ENCODE peak calls at places on chromosomes 5 and 9, in four cellular contexts. N, K, E and A are unnamed samples.
A peak's percentile ranks its signal among the peaks of the same experiment; 100 is the strongest.

GRCh38 chr5:61019642-61020041 is 74.6 kb downstream of the NDUFAF2 start:
- DNase-seq in N (no peak), E (no peak), K (no peak), A (no peak)

GRCh38 chr9:27865031-27865438 is 291.8 kb upstream of the C9orf72 start:
- DNase-seq in N (no peak), K (no peak), E (no peak), A (no peak)

GRCh38 chr5:154202379-154203260 is 12.1 kb downstream of the GALNT10 start:
- DNase-seq in K (no peak), N (peak; percentile 65), E (no peak), A (peak; percentile 25)

GRCh38 chr5:10988637-10989036 is 227.6 kb upstream of the DAP start:
- DNase-seq in K (no peak), N (no peak), E (no peak), A (no peak)

GRCh38 chr5:1933364-1934055 is 50.8 kb upstream of the IRX4 start:
- DNase-seq in K (no peak), N (no peak), E (no peak), A (no peak)

GRCh38 chr9:88173378-88173999 is 35.2 kb upstream of the SPATA31C2 start:
- DNase-seq in E (no peak), N (peak; percentile 43), K (peak; percentile 80), A (peak; percentile 93)

GRCh38 chr9:116165912-116166311 is 12.3 kb downstream of the PAPPA start:
- DNase-seq in E (no peak), K (no peak), N (no peak), A (no peak)

GRCh38 chr9:79020266-79020665 is 551.5 kb upstream of the TLE4 start:
- DNase-seq in N (no peak), E (no peak), K (no peak), A (no peak)

DNA sequence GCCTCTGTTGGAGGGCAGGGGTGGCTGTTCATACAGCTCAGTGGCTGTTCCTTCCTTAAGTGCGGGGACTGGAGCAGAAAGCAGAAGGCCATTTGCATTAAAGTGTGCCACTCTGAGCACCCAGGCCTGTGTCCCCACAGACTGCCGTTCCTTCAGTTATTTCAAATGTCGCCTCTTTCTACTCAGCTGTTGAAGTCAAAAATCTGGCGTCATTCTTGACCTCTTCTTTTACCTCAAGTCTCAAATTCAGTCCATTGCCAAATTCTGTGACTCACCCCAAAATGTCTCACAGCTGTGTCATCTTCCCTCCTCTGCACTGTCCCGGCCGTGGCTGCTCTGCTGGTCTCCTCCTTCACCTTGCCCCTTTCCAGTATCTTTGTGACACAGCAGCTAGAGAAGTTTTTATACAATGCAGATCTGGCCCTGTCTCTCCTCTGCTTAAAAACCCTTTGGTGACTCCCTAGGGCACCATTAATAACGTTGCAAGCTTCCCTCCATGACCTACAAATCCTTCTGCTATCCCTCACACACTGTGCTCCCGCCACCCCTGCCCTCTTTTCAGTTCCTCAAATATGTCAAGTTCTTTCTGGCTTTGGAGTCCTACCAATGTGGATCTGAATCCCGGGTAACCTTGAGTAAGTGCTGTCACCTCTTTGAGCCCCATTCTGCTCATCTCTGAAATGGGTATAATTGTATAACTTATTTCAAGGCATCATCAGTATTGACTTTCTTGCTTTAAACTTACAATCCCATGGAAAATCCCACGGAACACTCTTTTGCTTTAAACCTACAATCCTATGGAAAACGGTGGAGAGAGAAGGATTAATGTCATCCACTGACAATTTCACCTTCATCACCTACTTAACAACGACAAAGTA is 98.3 kb upstream of the BOD1 start:
- DNase-seq in K (no peak), E (no peak), N (peak; percentile 37), A (no peak)
- TF ChIP-seq JUNB in K (no peak), E (no peak), N (no peak), A (no peak)

DNA sequence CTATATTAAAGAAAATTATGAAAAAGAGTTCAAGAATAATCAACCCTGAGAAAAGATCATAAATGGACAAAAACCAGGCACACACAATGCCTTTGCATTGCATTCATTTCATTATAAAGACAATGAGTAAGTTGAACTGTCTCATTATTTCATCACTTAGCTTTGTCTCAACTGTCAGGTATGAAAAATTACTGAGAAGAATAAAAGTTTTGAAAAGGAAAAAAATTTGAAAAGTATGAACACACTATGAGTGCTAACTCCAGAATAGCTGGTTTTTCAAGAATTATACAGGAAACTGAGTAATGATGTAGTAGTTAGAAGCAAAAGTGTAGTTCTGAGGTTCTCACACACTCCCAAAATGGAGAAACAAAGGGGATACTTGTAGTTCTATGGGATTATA is 16.3 kb upstream of the ANXA1 start:
- DNase-seq in N (no peak), K (no peak), E (no peak), A (no peak)
- TF ChIP-seq REST in N (no peak), K (no peak), E (no peak), A (no peak)

DNA sequence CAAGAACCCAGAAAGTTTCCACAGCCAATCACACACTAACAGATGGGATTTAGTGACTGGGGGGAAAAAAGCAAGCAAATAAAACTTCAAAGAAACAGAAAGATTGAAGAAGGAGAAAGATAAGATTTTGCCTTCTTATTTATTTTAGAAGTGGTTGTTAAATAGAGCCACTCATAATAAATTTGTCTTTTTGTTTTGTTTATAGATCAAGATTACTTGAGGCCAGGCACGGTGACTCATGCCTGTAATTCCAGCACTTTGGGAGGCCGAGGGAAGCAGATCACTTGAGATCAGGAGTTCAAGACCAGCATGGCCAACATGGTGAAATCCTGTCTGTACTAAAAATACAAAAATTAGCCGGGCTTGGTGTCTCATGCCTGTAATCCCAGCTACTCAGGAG is 94.9 kb upstream of the RANBP3L start:
- DNase-seq in E (no peak), N (no peak), K (peak; percentile 35), A (no peak)
- TF ChIP-seq POLR2AphosphoS5 in E (no peak), N (no peak), K (no peak), A (no peak)

GRCh38 chr9:111928342-111928720 is 31.7 kb downstream of the UGCG start:
- DNase-seq in N (no peak), E (no peak), K (no peak), A (no peak)
- TF ChIP-seq JUNB in N (no peak), E (no peak), K (no peak), A (no peak)

GRCh38 chr9:130043654-130044623 is 950 bp upstream of the FNBP1 start:
- DNase-seq in K (peak; percentile 83), N (peak; percentile 58), E (no peak), A (peak; percentile 62)
- TF ChIP-seq REST in K (no peak), N (no peak), E (no peak), A (no peak)

DNA sequence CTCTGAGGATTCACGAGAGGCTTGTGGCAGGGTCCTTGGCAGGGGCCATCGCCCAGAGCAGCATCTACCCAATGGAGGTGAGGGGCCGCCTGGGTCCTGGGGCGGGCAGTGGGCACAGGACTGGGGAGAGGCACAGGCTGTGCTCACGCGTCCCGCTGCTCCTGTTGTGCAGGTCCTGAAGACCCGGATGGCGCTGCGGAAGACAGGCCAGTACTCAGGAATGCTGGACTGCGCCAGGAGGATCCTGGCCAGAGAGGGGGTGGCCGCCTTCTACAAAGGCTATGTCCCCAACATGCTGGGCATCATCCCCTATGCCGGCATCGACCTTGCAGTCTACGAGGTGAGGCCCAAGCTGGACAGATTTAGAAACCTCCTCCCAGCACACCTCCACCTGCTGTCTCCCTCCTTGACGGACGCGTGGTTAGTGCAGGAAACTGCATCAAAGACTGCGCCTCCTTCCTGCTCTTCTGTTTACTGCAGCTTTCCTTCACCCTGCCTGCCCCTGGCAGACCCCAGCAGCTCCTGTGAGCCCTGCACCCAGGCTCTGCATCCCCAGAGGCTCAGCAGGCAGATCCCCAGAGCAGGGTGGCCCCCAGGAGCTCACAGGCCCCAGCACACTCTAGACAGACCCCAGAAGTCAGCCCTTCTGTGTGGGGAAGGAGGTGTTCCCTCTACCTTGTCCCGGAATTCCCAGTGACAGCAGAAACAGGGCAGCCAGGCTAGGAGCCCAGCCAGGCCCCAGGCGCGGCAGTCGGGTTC is 21.2 kb downstream of the PTGES2 start:
- DNase-seq in E (no peak), K (no peak), N (no peak), A (no peak)
- TF ChIP-seq POLR2AphosphoS5 in E (no peak), K (no peak), N (no peak), A (no peak)